ENCODE peak calls at places on chromosomes 16 and 17, in eight cellular contexts. T, R, A, L, H, X, N and Y are unnamed samples.

GRCh38 chr16:27083861-27084261 is 17.1 kb downstream of the C16orf82 start:
- DNase-seq in T (no peak), R (peak), A (peak), L (no peak), H (peak), X (no peak), N (peak), Y (no peak)

GRCh38 chr16:87540072-87540976 is 47.5 kb upstream of the ZCCHC14 start:
- DNase-seq in T (no peak), R (no peak), A (no peak), L (no peak), H (no peak), X (no peak), N (no peak), Y (no peak)

GRCh38 chr17:50276588-50277356 is 2.5 kb downstream of the TMEM92 start:
- DNase-seq in T (no peak), R (no peak), A (no peak), L (no peak), H (no peak), X (no peak), N (no peak), Y (no peak)

GRCh38 chr17:1720856-1721386 is 3.6 kb upstream of the WDR81 start:
- DNase-seq in T (peak), R (peak), A (peak), L (no peak), H (peak), X (peak), N (no peak), Y (peak)

GRCh38 chr17:77371117-77371887 is 230.5 kb downstream of the SEC14L1 start:
- DNase-seq in T (no peak), R (no peak), A (peak), L (no peak), H (no peak), X (no peak), N (no peak), Y (no peak)

GRCh38 chr17:57369509-57369945 is 113.2 kb downstream of the MSI2 start:
- DNase-seq in T (no peak), R (no peak), A (no peak), L (no peak), H (no peak), X (no peak), N (no peak), Y (no peak)

GRCh38 chr17:74431568-74432483 is at the start of gene GPRC5C:
- DNase-seq in T (peak), R (no peak), A (no peak), L (no peak), H (peak), X (peak), N (no peak), Y (no peak)

GRCh38 chr17:44865231-44865660 is 17.6 kb downstream of the HIGD1B start:
- DNase-seq in T (peak), R (peak), A (peak), L (peak), H (peak), X (peak), N (no peak), Y (peak)

GRCh38 chr16:19601083-19601976 is 45.8 kb downstream of the VPS35L start:
- DNase-seq in T (peak), R (peak), A (peak), L (no peak), H (peak), X (peak), N (no peak), Y (peak)

GRCh38 chr17:59666235-59666634 is 41.0 kb downstream of the PTRH2 start:
- DNase-seq in T (no peak), R (no peak), A (no peak), L (no peak), H (no peak), X (no peak), N (no peak), Y (no peak)

GRCh38 chr16:67652578-67653130 is 7.4 kb downstream of the ACD start:
- DNase-seq in T (no peak), R (no peak), A (peak), L (no peak), H (peak), X (no peak), N (no peak), Y (no peak)

GRCh38 chr16:66381585-66382170 is 15.2 kb downstream of the CDH5 start:
- DNase-seq in T (no peak), R (no peak), A (no peak), L (no peak), H (no peak), X (no peak), N (no peak), Y (no peak)

GRCh38 chr16:68374251-68374805 is 63.5 kb downstream of the PRMT7 start:
- DNase-seq in T (no peak), R (no peak), A (no peak), L (no peak), H (no peak), X (no peak), N (no peak), Y (no peak)

GRCh38 chr17:68396226-68396780 is 61.0 kb downstream of the WIPI1 start:
- DNase-seq in T (no peak), R (no peak), A (no peak), L (no peak), H (no peak), X (no peak), N (no peak), Y (no peak)

GRCh38 chr17:38420518-38420917 is 7.7 kb upstream of the ARHGAP23 start:
- DNase-seq in T (no peak), R (no peak), A (no peak), L (no peak), H (no peak), X (no peak), N (no peak), Y (no peak)

GRCh38 chr17:18267927-18268711 is 7.7 kb downstream of the MIEF2 start:
- DNase-seq in T (no peak), R (no peak), A (no peak), L (no peak), H (peak), X (no peak), N (no peak), Y (no peak)

GRCh38 chr17:57463103-57463885 is 207.0 kb downstream of the MSI2 start:
- DNase-seq in T (no peak), R (no peak), A (peak), L (no peak), H (no peak), X (peak), N (no peak), Y (no peak)

GRCh38 chr16:1877804-1878203 is 5.8 kb upstream of the MEIOB start:
- DNase-seq in T (no peak), R (no peak), A (no peak), L (no peak), H (no peak), X (no peak), N (peak), Y (no peak)

GRCh38 chr17:9356488-9356911 is 219.1 kb downstream of the STX8 start:
- DNase-seq in T (no peak), R (no peak), A (no peak), L (no peak), H (peak), X (no peak), N (no peak), Y (no peak)

GRCh38 chr17:35968520-35969054 is 12.7 kb downstream of the CCL16 start:
- DNase-seq in T (no peak), R (no peak), A (no peak), L (no peak), H (no peak), X (no peak), N (no peak), Y (no peak)

GRCh38 chr16:13093676-13094075 is 192.3 kb downstream of the SHISA9 start:
- DNase-seq in T (no peak), R (no peak), A (no peak), L (no peak), H (no peak), X (no peak), N (no peak), Y (no peak)

GRCh38 chr17:63419949-63420867 is 25.9 kb downstream of the CYB561 start:
- DNase-seq in T (peak), R (no peak), A (no peak), L (no peak), H (no peak), X (no peak), N (no peak), Y (peak)

GRCh38 chr17:45018514-45019176 is 32.8 kb downstream of the DCAKD start:
- DNase-seq in T (no peak), R (peak), A (peak), L (no peak), H (peak), X (no peak), N (no peak), Y (no peak)

GRCh38 chr16:75246504-75247205 is 4.8 kb downstream of the BCAR1 start:
- DNase-seq in T (no peak), R (no peak), A (no peak), L (no peak), H (no peak), X (no peak), N (no peak), Y (no peak)

GRCh38 chr16:50808929-50809538 is 67.1 kb downstream of the CYLD start:
- DNase-seq in T (no peak), R (no peak), A (no peak), L (no peak), H (no peak), X (no peak), N (no peak), Y (no peak)

GRCh38 chr16:85220125-85220839 is 108.0 kb upstream of the CIBAR2 start:
- DNase-seq in T (no peak), R (no peak), A (peak), L (no peak), H (no peak), X (no peak), N (no peak), Y (no peak)

GRCh38 chr16:81376880-81377279 is 62.1 kb downstream of the GAN start:
- DNase-seq in T (no peak), R (no peak), A (no peak), L (no peak), H (no peak), X (no peak), N (no peak), Y (no peak)

GRCh38 chr16:83903739-83904138 is 4.8 kb downstream of the MLYCD start:
- DNase-seq in T (no peak), R (no peak), A (no peak), L (no peak), H (no peak), X (no peak), N (no peak), Y (no peak)

GRCh38 chr16:84239910-84240309 is at the start of gene KCNG4:
- DNase-seq in T (no peak), R (no peak), A (no peak), L (no peak), H (no peak), X (no peak), N (no peak), Y (no peak)

GRCh38 chr17:7293821-7294613 is 422 bp downstream of the YBX2 start:
- DNase-seq in T (no peak), R (no peak), A (no peak), L (no peak), H (peak), X (no peak), N (no peak), Y (no peak)

GRCh38 chr17:16938496-16939270 is 33.2 kb downstream of the TNFRSF13B start:
- DNase-seq in T (no peak), R (no peak), A (no peak), L (no peak), H (no peak), X (no peak), N (peak), Y (no peak)

GRCh38 chr17:42179911-42180410 is 981 bp downstream of the KCNH4 start:
- DNase-seq in T (peak), R (peak), A (peak), L (no peak), H (peak), X (no peak), N (no peak), Y (no peak)

GRCh38 chr17:8696456-8696855 is 48.2 kb downstream of the CCDC42 start:
- DNase-seq in T (no peak), R (no peak), A (no peak), L (no peak), H (no peak), X (no peak), N (peak), Y (no peak)

GRCh38 chr16:66661210-66661560 is 35.4 kb downstream of the CMTM4 start:
- DNase-seq in T (no peak), R (no peak), A (no peak), L (no peak), H (no peak), X (no peak), N (no peak), Y (no peak)

GRCh38 chr17:142102-142661 is 4.8 kb downstream of the SCGB1C2 start:
- DNase-seq in T (peak), R (peak), A (peak), L (no peak), H (no peak), X (peak), N (peak), Y (no peak)

GRCh38 chr16:11551842-11552241 is 34.9 kb downstream of the LITAF start:
- DNase-seq in T (no peak), R (no peak), A (no peak), L (no peak), H (no peak), X (no peak), N (no peak), Y (no peak)

GRCh38 chr16:67632415-67633172 is 12.3 kb upstream of the CARMIL2 start:
- DNase-seq in T (no peak), R (no peak), A (no peak), L (no peak), H (no peak), X (no peak), N (no peak), Y (no peak)